ENCODE peak calls at places on chromosomes 13 and 19, in nine cellular contexts. E is Calu3, Z is GM12865, M is heart right ventricle, B is breast epithelium, V is A549, A is astrocyte of the cerebellum, Q is glutamatergic neuron, C is progenitor cell of endocrine pancreas. G is an unnamed sample.

GRCh38 chr13:44453881-44454280 is 80.3 kb downstream of the SERP2 start:
- DNase-seq in C (no peak), E (no peak), Q (no peak), B (no peak), M (no peak), A (no peak), Z (no peak), V (no peak), G (no peak)

GRCh38 chr19:13834308-13834790 is 39.1 kb downstream of the ZSWIM4 start:
- DNase-seq in Q (no peak), B (no peak), E (no peak), M (no peak), Z (no peak), A (no peak), C (no peak), V (peak; percentile 55), G (no peak)

GRCh38 chr13:105655046-105655445 is 880.4 kb downstream of the EFNB2 start:
- DNase-seq in A (peak; percentile 76), M (no peak), Z (no peak), C (no peak), Q (no peak), E (no peak), V (no peak), B (no peak), G (no peak)

GRCh38 chr19:48636859-48637448 is at the start of gene DBP:
- DNase-seq in Q (peak; percentile 55), B (no peak), Z (no peak), M (no peak), A (no peak), V (peak; percentile 79), C (no peak), E (peak; percentile 54), G (no peak)

GRCh38 chr19:39434123-39435076 is 1.3 kb downstream of the RPS16 start:
- DNase-seq in Z (no peak), Q (no peak), M (no peak), C (no peak), E (no peak), B (no peak), V (no peak), A (no peak), G (no peak)

GRCh38 chr19:29940971-29941585 is 961 bp upstream of the URI1 start:
- DNase-seq in B (no peak), E (no peak), M (no peak), Q (no peak), C (no peak), Z (no peak), A (no peak), V (no peak), G (no peak)

GRCh38 chr13:102856603-102857002 is 10.8 kb downstream of the ERCC5 start:
- DNase-seq in A (no peak), V (no peak), Z (no peak), E (no peak), M (peak; percentile 58), Q (no peak), B (no peak), C (no peak), G (no peak)

GRCh38 chr13:92573467-92574057 is 653.0 kb upstream of the GPC6 start:
- DNase-seq in Z (peak; percentile 59), V (peak; percentile 0), E (no peak), B (no peak), Q (peak; percentile 31), A (peak; percentile 2), M (no peak), C (no peak), G (no peak)

GRCh38 chr13:100069278-100069677 is 19.6 kb upstream of the PCCA start:
- DNase-seq in A (no peak), V (no peak), Q (no peak), C (no peak), E (no peak), B (no peak), M (no peak), Z (no peak), G (no peak)

GRCh38 chr13:55963934-55964333 is 1176.8 kb upstream of the PRR20A start:
- DNase-seq in A (no peak), C (no peak), M (no peak), Z (no peak), B (no peak), E (no peak), V (no peak), Q (no peak), G (no peak)

DNA sequence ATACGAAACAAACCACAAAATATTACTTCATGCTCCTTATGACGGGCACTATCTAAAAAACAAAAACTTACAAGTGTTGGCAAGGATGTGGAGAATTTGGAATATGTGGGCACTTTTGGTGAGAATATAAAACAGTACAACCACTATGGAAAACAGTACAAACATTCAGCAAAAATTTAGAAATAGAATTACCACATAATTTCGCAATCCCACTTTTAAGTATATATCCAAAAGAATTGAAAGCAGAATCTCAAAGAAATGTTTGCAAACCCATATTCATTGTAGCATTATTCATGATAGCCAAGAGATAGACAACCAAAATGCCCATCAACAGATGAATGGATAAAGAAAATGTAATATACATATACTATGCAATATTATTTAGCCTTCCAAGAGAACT is 1173.7 kb upstream of the PRR20A start:
- DNase-seq in Z (no peak), Q (no peak), M (no peak), C (no peak), B (no peak), A (no peak), E (no peak), V (no peak), G (no peak)
- TF ChIP-seq CTCF in Z (no peak), Q (no peak), M (no peak), C (no peak), B (no peak), A (no peak), E (no peak), V (no peak), G (no peak)

GRCh38 chr13:50388481-50388880 is 373.2 kb downstream of the KCNRG start:
- DNase-seq in Q (no peak), A (no peak), B (no peak), V (no peak), E (no peak), M (no peak), Z (no peak), C (no peak), G (no peak)

GRCh38 chr13:50389726-50390125 is 374.5 kb downstream of the KCNRG start:
- DNase-seq in A (no peak), Q (no peak), C (no peak), Z (no peak), B (no peak), E (no peak), V (no peak), M (no peak), G (no peak)

GRCh38 chr13:50384724-50385123 is 369.5 kb downstream of the KCNRG start:
- DNase-seq in E (no peak), B (no peak), Q (no peak), V (no peak), M (no peak), C (no peak), A (no peak), Z (no peak), G (no peak)

GRCh38 chr13:50386527-50387123 is 371.4 kb downstream of the KCNRG start:
- DNase-seq in Q (no peak), E (no peak), Z (no peak), M (peak; percentile 34), B (no peak), A (no peak), C (no peak), V (no peak), G (no peak)

GRCh38 chr13:50387124-50387581 is 371.9 kb downstream of the KCNRG start:
- DNase-seq in B (no peak), A (no peak), C (no peak), Q (peak; percentile 30), M (peak; percentile 52), E (peak; percentile 30), V (no peak), Z (peak; percentile 43), G (no peak)
- TF ChIP-seq CTCF in B (no peak), A (no peak), C (peak; percentile 35), Q (no peak), M (no peak), E (no peak), V (no peak), Z (peak; percentile 33), G (peak; percentile 13)

GRCh38 chr13:65926750-65927171 is 1303.4 kb downstream of the PCDH9 start:
- DNase-seq in V (peak; percentile 0), A (no peak), Z (no peak), Q (peak; percentile 33), E (no peak), B (no peak), C (no peak), M (peak; percentile 52), G (no peak)
- TF ChIP-seq CTCF in V (no peak), A (no peak), Z (no peak), Q (no peak), E (no peak), B (no peak), C (peak; percentile 58), M (peak; percentile 46), G (no peak)

DNA sequence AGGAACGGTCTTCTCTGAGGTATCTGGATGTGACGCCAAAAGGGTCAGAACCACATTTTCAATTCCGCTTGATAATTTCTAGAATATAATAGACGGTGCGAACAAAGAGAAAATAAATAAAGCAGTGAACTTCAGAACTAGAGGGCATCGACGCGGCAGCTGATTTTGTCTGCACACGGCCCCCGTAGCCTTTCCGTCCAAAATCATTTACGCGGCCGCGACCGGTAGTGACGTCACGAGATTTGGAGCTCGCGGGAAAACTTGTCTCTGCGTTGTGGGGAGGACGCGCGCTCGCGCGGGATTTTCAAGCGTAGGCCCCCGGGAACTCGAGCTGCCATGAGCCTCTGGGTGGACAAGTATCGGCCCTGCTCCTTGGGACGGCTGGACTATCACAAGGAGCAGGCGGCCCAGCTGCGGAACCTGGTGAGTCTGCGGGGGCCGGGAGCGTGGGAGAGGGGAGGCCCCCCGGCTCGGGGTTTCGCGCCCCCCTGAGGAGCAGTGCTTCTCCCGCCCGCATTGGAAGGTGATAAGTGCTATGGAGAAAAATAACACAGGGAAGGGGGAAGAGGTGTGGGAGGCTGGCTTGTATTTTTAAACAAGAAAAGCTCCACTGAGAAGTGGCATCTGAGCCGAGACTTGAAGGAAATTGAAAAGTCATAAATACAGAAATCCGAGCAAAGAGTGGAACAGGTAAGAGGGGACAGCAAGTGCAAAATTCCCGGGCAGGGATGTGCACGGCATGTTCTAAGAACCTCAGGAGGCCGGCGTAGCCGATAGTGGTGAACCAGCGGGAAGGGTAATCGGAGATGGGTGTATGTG is at the start of gene RFC3:
- DNase-seq in M (peak; percentile 93), B (peak; percentile 93), A (peak; percentile 93), V (peak; percentile 60), Q (peak; percentile 97), C (peak; percentile 82), E (peak; percentile 88), Z (peak; percentile 97), G (peak; percentile 79)
- TF ChIP-seq CTCF in M (no peak), B (no peak), A (no peak), V (no peak), Q (no peak), C (no peak), E (no peak), Z (no peak), G (no peak)

G was measured in AG09319.